ENCODE peak calls at places on chromosome 9, in five cellular contexts. Y, Z, I, F and Q are unnamed samples.

GRCh38 chr9:108813951-108814601 is 41.7 kb downstream of the ACTL7B start:
- DNase-seq in Z (no peak), Y (peak), F (peak), I (peak), Q (no peak)

GRCh38 chr9:19162956-19163355 is 35.7 kb upstream of the PLIN2 start:
- DNase-seq in Y (no peak), F (peak), Z (no peak), I (peak), Q (no peak)

GRCh38 chr9:72441296-72442211 is 76.5 kb upstream of the ZFAND5 start:
- DNase-seq in Z (no peak), F (no peak), I (no peak), Y (no peak), Q (no peak)

GRCh38 chr9:129182625-129183494 is 4.8 kb upstream of the IER5L start:
- DNase-seq in I (no peak), Y (peak), Z (no peak), F (no peak), Q (no peak)

GRCh38 chr9:135786146-135786690 is 84.2 kb downstream of the KCNT1 start:
- DNase-seq in I (no peak), F (no peak), Z (no peak), Y (no peak), Q (no peak)

GRCh38 chr9:119765632-119766031 is 396.4 kb upstream of the BRINP1 start:
- DNase-seq in F (no peak), Z (no peak), Y (no peak), I (no peak), Q (no peak)

GRCh38 chr9:94554439-94555331 is at the start of gene PCAT7:
- DNase-seq in I (peak), F (no peak), Y (peak), Z (no peak), Q (peak)

GRCh38 chr9:114919611-114920010 is 10.8 kb downstream of the TNFSF8 start:
- DNase-seq in Y (no peak), I (no peak), F (no peak), Z (no peak), Q (peak)

GRCh38 chr9:25691786-25692185 is 13.5 kb upstream of the TUSC1 start:
- DNase-seq in Z (no peak), I (no peak), Y (no peak), F (no peak), Q (no peak)

GRCh38 chr9:79719989-79720388 is 148.2 kb downstream of the TLE4 start:
- DNase-seq in F (no peak), I (no peak), Y (no peak), Z (no peak), Q (no peak)

GRCh38 chr9:134178781-134179551 is 14.6 kb upstream of the RNU6ATAC start:
- DNase-seq in Z (peak), I (no peak), Y (no peak), F (peak), Q (peak)

GRCh38 chr9:117746263-117746662 is 42.1 kb downstream of the TLR4 start:
- DNase-seq in Y (no peak), I (no peak), F (no peak), Z (no peak), Q (no peak)

GRCh38 chr9:121861501-121862180 is 210.2 kb downstream of the DAB2IP start:
- DNase-seq in Y (peak), F (peak), I (no peak), Z (no peak), Q (peak)

GRCh38 chr9:93726147-93726546 is 149.8 kb downstream of the PHF2 start:
- DNase-seq in F (no peak), Y (no peak), I (no peak), Z (no peak), Q (no peak)

GRCh38 chr9:136499935-136500910 is 17.4 kb upstream of the SEC16A start:
- DNase-seq in F (no peak), Y (no peak), Z (no peak), I (no peak), Q (no peak)

GRCh38 chr9:97706246-97706645 is 9.1 kb upstream of the XPA start:
- DNase-seq in Z (no peak), F (no peak), Y (no peak), I (no peak), Q (no peak)

GRCh38 chr9:133153227-133154096 is 10.3 kb downstream of the GBGT1 start:
- DNase-seq in Y (peak), Z (no peak), I (no peak), F (no peak), Q (no peak)

GRCh38 chr9:36870960-36871359 is 163.1 kb downstream of the PAX5 start:
- DNase-seq in Y (no peak), I (no peak), Z (no peak), F (no peak), Q (no peak)

GRCh38 chr9:129270205-129270604 is 92.1 kb upstream of the IER5L start:
- DNase-seq in F (no peak), Y (no peak), I (no peak), Z (no peak), Q (peak)

GRCh38 chr9:113150670-113151591 is at the start of gene SLC31A2:
- DNase-seq in Z (peak), Y (peak), I (no peak), F (peak), Q (peak)

GRCh38 chr9:8816361-8816760 is 1016.8 kb upstream of the DMAC1 start:
- DNase-seq in Z (no peak), F (peak), I (no peak), Y (no peak), Q (no peak)

GRCh38 chr9:81759680-81760215 is 70.4 kb upstream of the TLE1 start:
- DNase-seq in I (no peak), F (peak), Y (no peak), Z (no peak), Q (peak)

GRCh38 chr9:116565986-116566385 is 121.1 kb upstream of the TRIM32 start:
- DNase-seq in Z (no peak), Y (no peak), F (no peak), I (no peak), Q (no peak)

GRCh38 chr9:137031904-137032639 is at the start of gene FUT7:
- DNase-seq in F (no peak), I (no peak), Y (no peak), Z (no peak), Q (peak)

GRCh38 chr9:116238751-116239340 is 85.3 kb downstream of the PAPPA start:
- DNase-seq in I (no peak), F (no peak), Y (no peak), Z (no peak), Q (no peak)

GRCh38 chr9:119771336-119771735 is 402.1 kb upstream of the BRINP1 start:
- DNase-seq in Z (no peak), I (no peak), F (no peak), Y (no peak), Q (no peak)

GRCh38 chr9:19174127-19174921 is 47.0 kb upstream of the PLIN2 start:
- DNase-seq in Y (peak), F (peak), I (no peak), Z (no peak), Q (peak)

GRCh38 chr9:100724932-100725331 is 147.1 kb downstream of the CAVIN4 start:
- DNase-seq in F (no peak), Z (no peak), I (no peak), Y (no peak), Q (no peak)

GRCh38 chr9:104313396-104314110 is 190.5 kb upstream of the OR13F1 start:
- DNase-seq in Z (no peak), I (no peak), Y (no peak), F (no peak), Q (no peak)

DNA sequence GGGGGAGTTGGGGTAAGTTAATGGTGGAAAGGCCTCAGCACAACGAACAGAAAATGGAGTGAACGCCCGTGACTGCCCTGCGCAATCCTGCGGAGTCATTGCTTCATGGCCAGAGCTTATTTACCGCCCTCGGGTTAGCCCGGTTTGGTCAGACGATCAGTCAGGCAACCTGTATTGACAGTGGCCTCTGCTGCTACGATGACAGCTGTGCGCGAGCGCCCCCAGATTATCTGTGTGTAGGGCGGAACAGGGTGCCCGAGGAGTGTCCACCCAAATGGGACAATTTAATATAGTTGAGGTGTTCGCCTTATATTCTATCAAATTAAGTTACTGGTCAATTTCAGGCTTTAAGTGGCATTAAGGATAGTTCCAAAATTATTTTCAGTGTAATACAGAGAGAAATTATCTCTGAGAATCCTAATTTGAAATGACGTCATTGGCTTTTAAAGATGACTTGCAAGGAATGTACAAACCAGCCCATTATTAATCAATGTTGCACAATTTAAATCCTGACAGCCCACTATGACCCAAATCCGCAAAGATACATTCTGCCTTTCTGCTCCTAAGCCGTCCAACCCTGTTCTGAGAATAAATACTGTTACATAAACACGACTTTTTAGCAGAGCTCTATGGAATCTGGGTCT is 879 bp upstream of the UBQLN1 start:
- DNase-seq in I (peak), Z (no peak), F (peak), Y (peak), Q (peak)
- TF ChIP-seq CTCF in I (peak), Z (peak), F (no peak), Y (peak), Q (no peak)

DNA sequence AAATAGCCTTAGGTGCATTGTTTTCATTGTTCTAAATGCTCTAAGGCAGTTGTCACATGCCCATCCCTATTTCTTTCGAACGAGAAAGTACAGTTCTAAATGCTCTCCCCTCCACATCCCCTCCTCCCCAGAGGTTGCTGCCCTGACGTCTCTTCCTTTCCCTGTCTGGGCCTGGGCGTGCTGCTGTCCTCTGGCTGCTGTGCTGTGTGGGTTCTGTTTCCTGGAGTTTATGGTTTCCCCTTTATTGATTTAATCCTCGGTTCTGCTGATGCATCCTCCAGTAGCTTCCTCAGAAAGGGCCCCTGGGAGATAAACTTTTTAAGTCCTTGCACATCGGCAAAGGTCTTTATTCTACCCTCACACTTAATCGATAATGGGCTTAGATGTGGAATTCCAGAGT is 48.8 kb downstream of the MVB12B start:
- DNase-seq in Z (no peak), Y (no peak), F (peak), I (no peak), Q (no peak)
- TF ChIP-seq CTCF in Z (no peak), Y (no peak), F (no peak), I (no peak), Q (no peak)

DNA sequence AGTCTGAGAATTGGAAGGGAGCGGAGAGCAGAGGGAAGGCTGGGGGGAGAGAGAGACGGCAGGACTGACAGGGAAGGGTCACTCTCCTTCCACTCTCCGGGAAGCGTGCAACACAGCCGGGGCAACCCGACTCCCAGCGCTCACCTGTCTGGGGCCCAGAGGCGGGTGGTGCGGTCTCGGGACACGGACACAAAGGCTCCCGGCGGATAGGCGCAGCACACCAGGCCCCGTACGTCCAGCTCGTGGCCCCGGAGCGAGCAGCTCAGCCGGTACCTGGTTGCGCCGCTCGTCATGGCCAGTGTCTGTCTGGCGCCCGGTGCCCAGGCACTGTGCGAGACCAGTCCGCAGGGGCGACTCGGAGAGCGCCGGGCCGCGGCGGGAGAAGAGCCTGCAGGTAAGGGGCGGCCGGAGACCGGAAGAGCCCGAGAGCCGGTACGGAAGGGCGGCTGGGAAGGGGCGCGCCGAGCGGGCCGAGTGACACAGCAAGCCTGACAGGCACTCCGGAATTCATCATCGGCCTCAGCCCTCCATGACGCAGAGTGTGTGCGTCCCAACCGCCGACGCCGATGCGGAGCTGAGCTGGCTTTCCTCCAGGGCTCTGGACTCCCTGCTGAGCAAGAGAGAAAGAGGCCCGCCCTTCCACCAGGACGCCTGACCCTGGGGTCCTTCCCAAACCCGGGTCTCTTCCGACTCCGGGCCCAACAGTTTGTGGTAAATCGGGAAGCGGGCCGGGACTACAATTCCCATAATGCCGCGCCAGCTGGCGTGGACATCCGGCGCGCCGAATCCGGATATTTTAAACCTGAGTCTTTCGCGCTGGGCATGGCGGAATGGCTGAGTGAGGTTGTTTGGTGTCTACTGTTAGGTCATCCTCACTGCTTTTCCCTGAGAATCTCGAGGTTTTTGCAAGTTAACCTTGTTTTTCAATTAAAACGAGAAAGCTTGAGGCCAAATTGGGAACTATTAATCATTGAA is at the start of gene PLAA:
- DNase-seq in I (peak), Z (peak), F (peak), Y (peak), Q (peak)
- TF ChIP-seq CTCF in I (no peak), Z (no peak), F (no peak), Y (peak), Q (no peak)

GRCh38 chr9:105475302-105475701 is 27.5 kb downstream of the FSD1L start:
- DNase-seq in F (peak), Z (no peak), Y (no peak), I (peak), Q (no peak)
- TF ChIP-seq CTCF in F (peak), Z (peak), Y (peak), I (peak), Q (no peak)

GRCh38 chr9:2992427-2992826 is 148.5 kb upstream of the PUM3 start:
- DNase-seq in F (no peak), I (no peak), Z (no peak), Y (no peak), Q (no peak)

GRCh38 chr9:2985343-2985742 is 141.4 kb upstream of the PUM3 start:
- DNase-seq in I (no peak), Y (no peak), Z (no peak), F (no peak), Q (no peak)

GRCh38 chr9:2987679-2988078 is 143.8 kb upstream of the PUM3 start:
- DNase-seq in F (no peak), Z (no peak), Y (no peak), I (no peak), Q (no peak)

DNA sequence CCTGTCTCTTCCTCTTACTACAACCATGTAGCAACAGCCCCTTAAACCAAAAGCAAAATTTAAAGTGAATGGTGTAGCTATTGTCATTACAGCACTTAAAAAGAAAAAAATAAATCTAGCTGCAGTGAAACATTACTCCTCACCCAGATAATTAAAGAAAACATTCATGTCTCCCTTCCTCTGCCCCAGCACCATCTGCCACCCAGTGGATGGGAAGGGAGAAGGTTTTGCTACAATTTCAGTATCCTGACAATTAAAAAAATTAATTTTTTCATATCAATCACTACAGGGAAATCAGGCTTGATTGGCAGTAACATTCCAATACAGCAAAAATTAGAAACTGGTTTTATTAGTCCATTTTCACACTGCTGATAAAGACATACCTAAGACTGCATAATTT is 147.4 kb upstream of the PUM3 start:
- DNase-seq in Y (no peak), Z (no peak), F (no peak), I (no peak), Q (no peak)
- TF ChIP-seq CTCF in Y (peak), Z (peak), F (peak), I (peak), Q (no peak)

DNA sequence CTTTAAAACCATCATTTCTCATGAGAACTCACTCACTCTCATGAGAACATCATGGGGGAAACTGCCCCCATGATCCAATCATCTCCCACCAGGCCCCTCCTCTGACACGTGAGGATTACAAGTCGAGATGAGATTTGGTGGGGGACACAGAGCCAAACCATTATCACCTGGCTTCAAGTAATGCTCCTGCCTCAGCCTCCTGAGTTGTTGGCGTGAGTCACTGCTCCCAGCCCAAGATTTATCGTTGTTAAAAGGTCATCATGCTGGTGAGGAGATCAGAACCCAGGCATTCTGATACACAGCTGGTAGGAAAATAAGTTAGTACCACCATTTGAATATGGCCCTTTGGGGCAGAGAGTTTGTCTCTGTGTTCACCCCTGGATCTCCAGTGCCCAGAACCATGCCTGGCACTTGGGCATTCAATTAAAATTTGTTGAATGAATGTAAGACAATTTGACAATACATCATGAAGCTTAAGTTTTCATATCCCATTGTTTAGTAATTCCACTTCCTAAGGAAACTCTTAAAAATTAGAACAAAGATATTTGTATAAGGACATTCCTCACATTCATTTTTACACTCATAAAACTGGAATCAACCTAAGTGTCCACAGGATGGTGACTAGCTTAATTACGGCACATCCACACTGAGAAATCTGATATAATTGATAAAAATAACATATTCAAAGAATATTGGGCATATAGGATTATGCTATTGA is 58.0 kb upstream of the COL15A1 start:
- DNase-seq in I (no peak), Z (no peak), F (no peak), Y (no peak), Q (no peak)
- TF ChIP-seq CTCF in I (no peak), Z (no peak), F (no peak), Y (no peak), Q (no peak)

GRCh38 chr9:22002038-22002437 is 7.1 kb downstream of the CDKN2B start:
- DNase-seq in F (no peak), Y (no peak), I (no peak), Z (no peak), Q (no peak)

GRCh38 chr9:22009563-22009867 is 410 bp upstream of the CDKN2B start:
- DNase-seq in I (no peak), Y (no peak), Z (no peak), F (no peak), Q (no peak)

GRCh38 chr9:22008662-22009562 is at the start of gene CDKN2B:
- DNase-seq in I (no peak), Y (peak), F (peak), Z (peak), Q (peak)

GRCh38 chr9:22005083-22005699 is 3.9 kb downstream of the CDKN2B start:
- DNase-seq in I (no peak), F (no peak), Z (no peak), Y (peak), Q (peak)

DNA sequence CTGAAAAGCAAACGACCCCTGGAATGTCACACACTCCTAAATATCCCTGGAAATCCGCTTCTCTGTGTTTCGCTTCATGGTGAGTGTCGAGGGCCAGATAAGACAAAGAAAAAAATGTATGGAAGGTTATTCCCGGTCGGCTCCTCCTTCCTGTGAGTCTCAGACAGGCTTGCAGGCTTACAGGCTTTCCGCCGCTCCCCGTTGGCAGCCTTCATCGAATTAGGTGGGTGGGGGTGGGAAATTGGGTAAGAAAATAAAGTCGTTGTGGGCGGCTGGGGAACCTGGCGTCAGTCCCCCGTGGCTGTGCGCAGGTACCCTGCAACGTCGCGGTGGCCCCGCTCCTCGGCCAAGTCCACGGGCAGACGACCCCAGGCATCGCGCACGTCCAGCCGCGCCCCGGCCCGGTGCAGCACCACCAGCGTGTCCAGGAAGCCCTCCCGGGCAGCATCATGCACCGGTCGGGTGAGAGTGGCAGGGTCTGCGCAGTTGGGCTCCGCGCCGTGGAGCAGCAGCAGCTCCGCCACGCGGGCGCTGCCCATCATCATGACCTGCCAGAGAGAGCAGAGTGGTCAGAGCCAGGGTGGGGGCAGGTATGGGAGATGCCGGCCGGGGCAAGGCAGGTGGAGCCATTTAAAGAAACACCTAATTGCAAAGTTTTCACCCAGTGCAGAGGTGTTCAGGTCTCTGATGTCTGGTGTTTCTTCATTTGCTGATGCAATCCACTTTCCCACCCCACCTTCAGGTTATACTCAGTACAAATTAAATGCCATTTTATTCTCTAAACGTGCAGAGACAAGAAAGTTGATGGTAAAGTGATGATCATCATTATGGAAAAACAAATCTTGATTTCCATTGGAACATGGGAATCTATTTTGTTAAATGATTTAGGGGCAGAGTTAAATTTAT is 3.2 kb downstream of the CDKN2B start:
- DNase-seq in I (no peak), F (no peak), Z (peak), Y (peak), Q (no peak)
- TF ChIP-seq CTCF in I (peak), F (no peak), Z (peak), Y (no peak), Q (no peak)

GRCh38 chr9:89039092-89039465 is 47.8 kb downstream of the S1PR3 start:
- DNase-seq in F (no peak), Z (no peak), Y (no peak), I (no peak), Q (no peak)
- TF ChIP-seq CTCF in F (no peak), Z (no peak), Y (no peak), I (no peak), Q (no peak)